ENCODE peak calls at places on chromosomes 6 and 20, in four cellular contexts. O is heart right ventricle, Q is upper lobe of right lung, R is pancreas. E is an unnamed sample.

GRCh38 chr20:3653921-3654320 is 9.3 kb downstream of the GFRA4 start:
- DNase-seq in O (no peak), R (no peak), Q (no peak), E (no peak)

GRCh38 chr6:16505711-16506362 is 255.4 kb downstream of the ATXN1 start:
- DNase-seq in R (no peak), O (peak; percentile 21), Q (no peak), E (no peak)

GRCh38 chr6:138297761-138298298 is 79.5 kb upstream of the PBOV1 start:
- DNase-seq in R (no peak), Q (no peak), O (no peak), E (no peak)

GRCh38 chr6:11538049-11538798 is 675 bp downstream of the TMEM170B start:
- DNase-seq in Q (peak; percentile 76), O (peak; percentile 17), R (peak; percentile 77), E (peak; percentile 51)

GRCh38 chr6:139748353-139749146 is 374.1 kb upstream of the CITED2 start:
- DNase-seq in O (no peak), Q (no peak), R (no peak), E (no peak)

GRCh38 chr6:104143757-104144156 is 716.0 kb downstream of the HACE1 start:
- DNase-seq in R (no peak), Q (no peak), O (no peak), E (no peak)

GRCh38 chr6:34142599-34142998 is 3.3 kb downstream of the GRM4 start:
- DNase-seq in Q (no peak), O (no peak), R (no peak), E (peak; percentile 65)

GRCh38 chr6:97215157-97215769 is 67.8 kb downstream of the MMS22L start:
- DNase-seq in Q (no peak), R (no peak), O (peak; percentile 10), E (no peak)

GRCh38 chr6:129605095-129605494 is 104.9 kb downstream of the ARHGAP18 start:
- DNase-seq in Q (no peak), O (no peak), R (no peak), E (no peak)

DNA sequence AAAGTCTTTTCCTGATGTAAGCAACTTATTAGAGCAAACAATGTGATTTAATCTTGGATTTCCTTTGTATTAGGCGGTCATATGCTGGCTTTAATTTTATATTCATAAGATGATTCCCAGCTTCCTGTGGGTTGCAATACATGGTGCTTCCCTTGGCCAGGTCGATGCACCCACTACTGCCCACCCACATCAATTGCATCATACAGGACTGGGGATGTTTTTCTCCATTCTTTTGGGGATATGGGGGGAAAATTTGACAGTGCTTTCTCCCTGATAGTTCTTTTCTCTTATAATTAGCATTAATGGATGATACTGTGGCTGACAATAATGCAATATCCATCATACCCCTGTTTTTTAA is 187.6 kb downstream of the JARID2 start:
- DNase-seq in Q (no peak), R (no peak), O (no peak), E (no peak)
- H3K4me1 ChIP-seq in Q (peaks cover 60% of the 10 kb centered on the region), R (no peaks in the 10 kb centered on the region), O (peaks cover 76% of the 10 kb centered on the region), E (peaks cover 87% of the 10 kb centered on the region)

DNA sequence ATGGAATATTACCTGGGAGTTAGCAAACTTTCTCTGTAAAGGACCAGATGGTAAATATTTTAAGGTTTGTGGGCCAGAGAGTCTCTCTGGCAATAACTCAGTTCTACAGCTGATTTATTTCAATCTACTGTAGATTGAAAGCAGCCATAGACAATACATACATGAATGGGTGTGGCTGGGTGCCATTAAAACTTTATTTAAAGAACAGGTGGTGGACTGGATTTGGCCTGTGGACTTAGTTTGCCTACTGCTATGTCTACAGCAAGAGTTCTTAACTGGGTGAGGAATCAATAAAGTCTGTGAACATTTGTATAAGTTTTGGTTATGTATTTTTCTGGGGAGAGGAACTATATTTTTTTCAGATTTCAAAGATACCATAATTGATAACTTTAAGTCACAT is 55.1 kb downstream of the SLC22A2 start:
- DNase-seq in R (no peak), Q (no peak), O (no peak), E (no peak)
- H3K27ac ChIP-seq in R (no peak overlapping the region), Q (no peak overlapping the region), O (no peak overlapping the region), E (no peak overlapping the region)

GRCh38 chr20:63247678-63248228 is 6.5 kb downstream of the NKAIN4 start:
- DNase-seq in R (no peak), O (no peak), Q (no peak), E (no peak)
- H3K27me3 ChIP-seq in R (peaks cover 16% of the 10 kb centered on the region), O (peaks cover 72% of the 10 kb centered on the region), Q (peaks cover 45% of the 10 kb centered on the region), E (peaks cover 96% of the 10 kb centered on the region)

GRCh38 chr20:23047738-23048214 is 1.7 kb downstream of the THBD start:
- DNase-seq in O (peak; percentile 22), Q (peak; percentile 78), R (no peak), E (peak; percentile 61)
- H3K4me1 ChIP-seq in O (peaks cover 69% of the 10 kb centered on the region), Q (peaks cover 27% of the 10 kb centered on the region), R (peaks cover 4% of the 10 kb centered on the region), E (peaks cover 66% of the 10 kb centered on the region)

GRCh38 chr20:32444474-32445220 is 86.5 kb downstream of the ASXL1 start:
- DNase-seq in Q (no peak), O (no peak), R (no peak), E (no peak)

GRCh38 chr20:32447136-32448027 is 89.3 kb downstream of the ASXL1 start:
- DNase-seq in O (no peak), Q (no peak), R (no peak), E (no peak)

GRCh38 chr20:32443386-32443974 is 85.3 kb downstream of the ASXL1 start:
- DNase-seq in R (no peak), O (no peak), Q (no peak), E (no peak)

GRCh38 chr20:32446301-32447100 is 88.4 kb downstream of the ASXL1 start:
- DNase-seq in Q (no peak), O (no peak), R (no peak), E (no peak)

GRCh38 chr20:32445539-32446273 is 87.6 kb downstream of the ASXL1 start:
- DNase-seq in Q (no peak), O (no peak), R (no peak), E (no peak)
- H3K27ac ChIP-seq in Q (no peak overlapping the region), O (no peak overlapping the region), R (no peak overlapping the region), E (no peak overlapping the region)

GRCh38 chr6:1381397-1382330 is 7.7 kb upstream of the FOXF2 start:
- DNase-seq in R (peak; percentile 93), O (peak; percentile 29), Q (peak; percentile 82), E (peak; percentile 87)

GRCh38 chr6:1384549-1385128 is 4.7 kb upstream of the FOXF2 start:
- DNase-seq in R (no peak), O (no peak), Q (no peak), E (no peak)

GRCh38 chr6:1383729-1384548 is 5.4 kb upstream of the FOXF2 start:
- DNase-seq in R (peak; percentile 58), Q (no peak), O (no peak), E (no peak)

GRCh38 chr6:1382331-1382882 is 7.0 kb upstream of the FOXF2 start:
- DNase-seq in R (no peak), Q (no peak), O (no peak), E (no peak)

DNA sequence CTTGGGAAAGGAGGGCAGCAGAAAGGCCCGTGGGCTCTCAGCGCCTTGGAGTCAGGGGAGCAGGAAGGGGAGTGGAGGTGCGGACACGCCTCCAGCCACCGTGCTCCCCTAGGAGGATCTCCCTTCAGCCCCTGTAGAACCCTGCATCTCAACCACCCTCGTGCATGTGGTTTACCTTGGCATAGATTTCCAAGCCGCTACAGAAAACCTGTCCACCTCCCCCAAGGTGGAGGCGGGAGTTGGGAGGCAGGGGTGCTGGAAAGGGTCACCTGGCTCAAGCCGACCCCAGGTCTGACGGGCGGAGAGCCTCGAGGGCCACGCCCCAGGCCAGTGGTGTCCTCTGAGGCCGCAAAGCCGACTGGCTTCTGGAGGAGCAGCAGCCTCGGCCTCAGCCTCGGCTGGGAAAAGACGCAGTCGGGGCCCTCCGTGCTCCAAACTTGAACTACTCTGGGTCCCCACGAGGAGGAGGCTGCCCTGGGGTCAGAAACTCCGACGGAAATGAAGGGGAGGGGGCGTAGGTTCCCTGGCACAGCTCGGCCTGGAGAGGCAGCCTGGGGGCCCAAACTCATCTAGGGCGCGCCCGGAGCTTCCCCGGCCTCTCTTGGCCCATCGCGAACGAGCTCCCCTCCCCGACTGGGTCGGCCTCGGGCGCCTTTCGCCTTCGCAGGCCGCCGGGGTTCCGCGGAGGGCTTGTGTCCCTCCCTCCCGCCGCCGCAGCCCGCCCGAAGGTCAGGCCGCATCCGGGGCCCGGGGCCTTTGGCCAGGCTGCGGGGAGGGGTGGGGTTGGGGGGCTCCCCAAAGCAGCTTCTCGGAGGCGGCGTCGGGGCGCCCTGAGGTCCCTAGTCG is 6.3 kb upstream of the FOXF2 start:
- DNase-seq in Q (no peak), O (no peak), R (no peak), E (no peak)
- H3K27me3 ChIP-seq in Q (peaks cover 100% of the 10 kb centered on the region), O (peaks cover 100% of the 10 kb centered on the region), R (peaks cover 50% of the 10 kb centered on the region), E (peaks cover 100% of the 10 kb centered on the region)

E was measured in left lung.